ENCODE peak calls at places on chromosomes 13 and 19, in ten cellular contexts. B is fibroblast of pulmonary artery, S is AG09309, M is DMS53, A is caudate nucleus, O is A172, H is cerebellum, L is tibial nerve, P is RWPE1, E is amniotic stem cell. T is an unnamed sample.

GRCh38 chr13:111630411-111630810 is 310.0 kb downstream of the TEX29 start:
- DNase-seq in O (no peak), M (no peak), B (no peak), H (no peak), P (no peak), E (no peak), A (no peak), S (no peak), L (no peak), T (no peak)

GRCh38 chr13:111241006-111241755 is 79.3 kb upstream of the TEX29 start:
- DNase-seq in H (peak), E (no peak), L (no peak), M (no peak), S (no peak), O (no peak), B (no peak), P (no peak), A (peak), T (no peak)

GRCh38 chr13:50126378-50127016 is 111.3 kb downstream of the KCNRG start:
- DNase-seq in P (no peak), S (no peak), H (no peak), E (no peak), A (no peak), M (peak), O (no peak), B (peak), L (no peak), T (no peak)

GRCh38 chr19:7611541-7612279 is 16.0 kb downstream of the CAMSAP3 start:
- DNase-seq in S (no peak), O (no peak), B (no peak), M (no peak), E (no peak), H (no peak), L (no peak), P (no peak), A (no peak), T (no peak)

GRCh38 chr13:97221046-97221445 is 1.1 kb upstream of the MBNL2 start:
- DNase-seq in H (no peak), M (no peak), E (no peak), A (no peak), L (no peak), B (no peak), S (no peak), O (no peak), P (no peak), T (no peak)

GRCh38 chr13:98930014-98930625 is 47.7 kb downstream of the DOCK9 start:
- DNase-seq in B (no peak), A (no peak), P (no peak), H (no peak), S (no peak), L (no peak), M (no peak), O (no peak), E (no peak), T (no peak)

GRCh38 chr19:41321600-41322270 is 11.8 kb downstream of the CCDC97 start:
- DNase-seq in E (peak), B (peak), O (peak), M (peak), L (no peak), S (no peak), A (no peak), H (no peak), P (no peak), T (no peak)

GRCh38 chr13:53052675-53053074 is 24.1 kb downstream of the OLFM4 start:
- DNase-seq in A (no peak), B (no peak), S (no peak), P (no peak), L (no peak), E (no peak), M (no peak), H (no peak), O (no peak), T (no peak)

GRCh38 chr13:40026174-40026585 is 370.7 kb downstream of the COG6 start:
- DNase-seq in L (no peak), M (no peak), S (no peak), E (no peak), B (no peak), H (no peak), P (no peak), A (no peak), O (no peak), T (no peak)

GRCh38 chr19:33134571-33135041 is 2.7 kb downstream of the WDR88 start:
- DNase-seq in B (no peak), E (no peak), P (no peak), H (no peak), S (no peak), O (no peak), M (peak), A (no peak), L (no peak), T (no peak)

GRCh38 chr13:42930136-42930535 is 61.9 kb downstream of the EPSTI1 start:
- DNase-seq in M (no peak), B (no peak), O (no peak), S (no peak), H (no peak), L (no peak), A (no peak), P (no peak), E (no peak), T (no peak)

GRCh38 chr13:19085258-19085657 is 96.4 kb downstream of the TUBA3C start:
- DNase-seq in H (no peak), M (no peak), B (no peak), P (no peak), E (no peak), O (no peak), L (no peak), A (no peak), S (no peak), T (no peak)

GRCh38 chr13:21297452-21297851 is 121.0 kb downstream of the MRPL57 start:
- DNase-seq in H (no peak), M (peak), L (no peak), S (no peak), O (no peak), P (no peak), A (no peak), E (no peak), B (peak), T (no peak)